ENCODE peak calls at places on chromosomes 4 and X, in ten cellular contexts. One of them, this sample, is unnamed.
A peak's percentile ranks its signal among the peaks of the same experiment; 100 is the strongest.

GRCh38 chrX:119990995-119991787 is 47.6 kb upstream of the NKAP start:
- DNase-seq in adrenal gland: no peak
- DNase-seq in heart right ventricle: no peak
- DNase-seq in CD4-positive, alpha-beta T cell: no peak
- DNase-seq in thyroid gland: no peak
- DNase-seq in brain microvascular endothelial cell: no peak
- DNase-seq in pancreas: peak; percentile 34
- DNase-seq in lower lobe of right lung: peak; percentile 47
- DNase-seq in ovary: no peak
- DNase-seq in stomach: no peak
- DNase-seq in this sample: no peak

GRCh38 chr4:54296548-54297203 is 67.6 kb downstream of the PDGFRA start:
- DNase-seq in heart right ventricle: no peak
- DNase-seq in CD4-positive, alpha-beta T cell: no peak
- DNase-seq in stomach: no peak
- DNase-seq in adrenal gland: no peak
- DNase-seq in lower lobe of right lung: no peak
- DNase-seq in ovary: no peak
- DNase-seq in pancreas: no peak
- DNase-seq in brain microvascular endothelial cell: no peak
- DNase-seq in thyroid gland: no peak
- DNase-seq in this sample: no peak

GRCh38 chrX:37371578-37371981 is 22.4 kb downstream of the PRRG1 start:
- DNase-seq in ovary: no peak
- DNase-seq in pancreas: no peak
- DNase-seq in brain microvascular endothelial cell: no peak
- DNase-seq in adrenal gland: no peak
- DNase-seq in stomach: no peak
- DNase-seq in heart right ventricle: peak; percentile 4
- DNase-seq in thyroid gland: no peak
- DNase-seq in CD4-positive, alpha-beta T cell: no peak
- DNase-seq in lower lobe of right lung: no peak
- DNase-seq in this sample: no peak

GRCh38 chr4:176817222-176817621 is 24.5 kb upstream of the VEGFC start:
- DNase-seq in ovary: no peak
- DNase-seq in brain microvascular endothelial cell: no peak
- DNase-seq in stomach: no peak
- DNase-seq in CD4-positive, alpha-beta T cell: no peak
- DNase-seq in heart right ventricle: no peak
- DNase-seq in pancreas: no peak
- DNase-seq in thyroid gland: no peak
- DNase-seq in lower lobe of right lung: no peak
- DNase-seq in adrenal gland: no peak
- DNase-seq in this sample: no peak

GRCh38 chr4:89284828-89285227 is 22.8 kb downstream of the GPRIN3 start:
- DNase-seq in thyroid gland: no peak
- DNase-seq in pancreas: no peak
- DNase-seq in heart right ventricle: no peak
- DNase-seq in stomach: no peak
- DNase-seq in adrenal gland: no peak
- DNase-seq in brain microvascular endothelial cell: no peak
- DNase-seq in ovary: no peak
- DNase-seq in CD4-positive, alpha-beta T cell: no peak
- DNase-seq in lower lobe of right lung: peak; percentile 44
- DNase-seq in this sample: no peak

GRCh38 chr4:6829077-6829476 is 46.5 kb downstream of the KIAA0232 start:
- DNase-seq in lower lobe of right lung: no peak
- DNase-seq in adrenal gland: no peak
- DNase-seq in stomach: no peak
- DNase-seq in thyroid gland: no peak
- DNase-seq in ovary: no peak
- DNase-seq in heart right ventricle: no peak
- DNase-seq in CD4-positive, alpha-beta T cell: no peak
- DNase-seq in brain microvascular endothelial cell: no peak
- DNase-seq in pancreas: no peak
- DNase-seq in this sample: no peak

GRCh38 chr4:99979872-99980271 is 29.8 kb upstream of the H2AZ1 start:
- DNase-seq in adrenal gland: no peak
- DNase-seq in thyroid gland: no peak
- DNase-seq in lower lobe of right lung: no peak
- DNase-seq in pancreas: no peak
- DNase-seq in heart right ventricle: no peak
- DNase-seq in CD4-positive, alpha-beta T cell: no peak
- DNase-seq in stomach: no peak
- DNase-seq in brain microvascular endothelial cell: no peak
- DNase-seq in ovary: no peak
- DNase-seq in this sample: no peak

GRCh38 chr4:6688879-6689505 is 4.7 kb upstream of the S100P start:
- DNase-seq in heart right ventricle: no peak
- DNase-seq in ovary: peak; percentile 64
- DNase-seq in CD4-positive, alpha-beta T cell: peak; percentile 68
- DNase-seq in lower lobe of right lung: no peak
- DNase-seq in pancreas: no peak
- DNase-seq in thyroid gland: no peak
- DNase-seq in brain microvascular endothelial cell: peak; percentile 96
- DNase-seq in adrenal gland: peak; percentile 42
- DNase-seq in stomach: peak; percentile 76
- DNase-seq in this sample: no peak

GRCh38 chrX:103343105-103343504 is 13.1 kb downstream of the TCEAL7 start:
- DNase-seq in lower lobe of right lung: no peak
- DNase-seq in adrenal gland: peak; percentile 45
- DNase-seq in thyroid gland: peak; percentile 55
- DNase-seq in brain microvascular endothelial cell: peak; percentile 42
- DNase-seq in stomach: peak; percentile 43
- DNase-seq in CD4-positive, alpha-beta T cell: peak; percentile 5
- DNase-seq in pancreas: no peak
- DNase-seq in heart right ventricle: peak; percentile 35
- DNase-seq in ovary: peak; percentile 41
- DNase-seq in this sample: no peak

DNA sequence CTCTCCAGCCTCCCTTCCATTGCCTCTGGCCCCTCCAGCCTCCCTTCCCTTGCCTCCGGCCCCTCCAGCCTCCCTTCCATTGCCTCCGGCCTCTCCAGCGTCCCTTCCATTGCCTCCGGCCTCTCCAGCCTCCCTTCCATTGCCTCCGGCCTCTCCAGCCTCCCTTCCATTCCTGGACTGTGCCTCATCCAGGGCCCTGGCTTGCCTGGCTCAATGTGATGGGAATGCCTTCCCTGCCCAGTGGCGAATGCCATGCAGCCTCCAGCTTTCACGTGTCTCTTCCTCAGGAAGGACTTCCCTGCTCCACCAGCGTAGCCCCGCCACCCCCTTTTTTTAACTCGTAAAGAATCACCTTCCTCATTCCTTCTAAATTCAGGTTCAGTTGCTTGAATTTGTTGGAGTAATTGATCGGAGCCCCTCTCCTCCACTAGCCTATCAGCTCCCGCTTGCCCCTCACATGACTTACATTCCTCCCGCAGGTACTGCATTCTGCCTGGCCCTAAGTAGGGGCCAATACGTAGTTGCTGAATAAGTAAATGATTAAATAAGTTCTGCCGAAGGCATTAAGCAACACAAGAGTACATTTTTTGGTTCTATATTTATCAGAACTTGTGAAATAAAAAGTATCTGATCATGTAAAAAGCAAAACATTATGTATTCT is 30.3 kb downstream of the SORBS2 start:
- DNase-seq in thyroid gland: no peak
- DNase-seq in brain microvascular endothelial cell: no peak
- DNase-seq in ovary: no peak
- DNase-seq in CD4-positive, alpha-beta T cell: no peak
- DNase-seq in heart right ventricle: no peak
- DNase-seq in adrenal gland: no peak
- DNase-seq in stomach: no peak
- DNase-seq in lower lobe of right lung: no peak
- DNase-seq in pancreas: no peak
- DNase-seq in this sample: no peak
- H3K27ac ChIP-seq in thyroid gland: no peak overlapping the region
- H3K27ac ChIP-seq in brain microvascular endothelial cell: no peak overlapping the region
- H3K27ac ChIP-seq in ovary: no peak overlapping the region
- H3K27ac ChIP-seq in CD4-positive, alpha-beta T cell: no peak overlapping the region
- H3K27ac ChIP-seq in heart right ventricle: peak overlapping the region; percentile 25
- H3K27ac ChIP-seq in adrenal gland: no peak overlapping the region
- H3K27ac ChIP-seq in stomach: peak overlapping the region; percentile 58
- H3K27ac ChIP-seq in lower lobe of right lung: no peak overlapping the region
- H3K27ac ChIP-seq in pancreas: peak overlapping the region; percentile 27
- H3K27ac ChIP-seq in this sample: no peak overlapping the region

GRCh38 chr4:94486372-94486801 is 34.6 kb downstream of the PDLIM5 start:
- DNase-seq in brain microvascular endothelial cell: no peak
- DNase-seq in CD4-positive, alpha-beta T cell: no peak
- DNase-seq in thyroid gland: no peak
- DNase-seq in ovary: no peak
- DNase-seq in pancreas: no peak
- DNase-seq in stomach: peak; percentile 77
- DNase-seq in heart right ventricle: no peak
- DNase-seq in adrenal gland: no peak
- DNase-seq in lower lobe of right lung: no peak
- DNase-seq in this sample: no peak
- H3K27ac ChIP-seq in brain microvascular endothelial cell: peak overlapping the region; percentile 5
- H3K27ac ChIP-seq in CD4-positive, alpha-beta T cell: no peak overlapping the region
- H3K27ac ChIP-seq in thyroid gland: no peak overlapping the region
- H3K27ac ChIP-seq in ovary: no peak overlapping the region
- H3K27ac ChIP-seq in pancreas: no peak overlapping the region
- H3K27ac ChIP-seq in stomach: no peak overlapping the region
- H3K27ac ChIP-seq in heart right ventricle: no peak overlapping the region
- H3K27ac ChIP-seq in adrenal gland: no peak overlapping the region
- H3K27ac ChIP-seq in lower lobe of right lung: no peak overlapping the region
- H3K27ac ChIP-seq in this sample: no peak overlapping the region

GRCh38 chr4:143306788-143307187 is 29.9 kb upstream of the GAB1 start:
- DNase-seq in CD4-positive, alpha-beta T cell: no peak
- DNase-seq in thyroid gland: no peak
- DNase-seq in pancreas: no peak
- DNase-seq in adrenal gland: no peak
- DNase-seq in stomach: no peak
- DNase-seq in ovary: no peak
- DNase-seq in lower lobe of right lung: no peak
- DNase-seq in brain microvascular endothelial cell: no peak
- DNase-seq in heart right ventricle: no peak
- DNase-seq in this sample: no peak
- H3K27ac ChIP-seq in CD4-positive, alpha-beta T cell: no peak overlapping the region
- H3K27ac ChIP-seq in thyroid gland: no peak overlapping the region
- H3K27ac ChIP-seq in pancreas: no peak overlapping the region
- H3K27ac ChIP-seq in adrenal gland: no peak overlapping the region
- H3K27ac ChIP-seq in stomach: no peak overlapping the region
- H3K27ac ChIP-seq in ovary: no peak overlapping the region
- H3K27ac ChIP-seq in lower lobe of right lung: no peak overlapping the region
- H3K27ac ChIP-seq in brain microvascular endothelial cell: no peak overlapping the region
- H3K27ac ChIP-seq in heart right ventricle: no peak overlapping the region
- H3K27ac ChIP-seq in this sample: no peak overlapping the region

GRCh38 chr4:182716207-182716606 is 201.0 kb downstream of the DCTD start:
- DNase-seq in pancreas: no peak
- DNase-seq in lower lobe of right lung: no peak
- DNase-seq in adrenal gland: no peak
- DNase-seq in thyroid gland: no peak
- DNase-seq in ovary: no peak
- DNase-seq in brain microvascular endothelial cell: no peak
- DNase-seq in stomach: no peak
- DNase-seq in CD4-positive, alpha-beta T cell: no peak
- DNase-seq in heart right ventricle: no peak
- DNase-seq in this sample: no peak

GRCh38 chr4:182717788-182718583 is 199.2 kb downstream of the DCTD start:
- DNase-seq in ovary: no peak
- DNase-seq in pancreas: no peak
- DNase-seq in stomach: no peak
- DNase-seq in thyroid gland: no peak
- DNase-seq in lower lobe of right lung: no peak
- DNase-seq in adrenal gland: no peak
- DNase-seq in heart right ventricle: no peak
- DNase-seq in brain microvascular endothelial cell: no peak
- DNase-seq in CD4-positive, alpha-beta T cell: no peak
- DNase-seq in this sample: no peak

GRCh38 chr4:182711211-182711610 is 206.0 kb downstream of the DCTD start:
- DNase-seq in thyroid gland: no peak
- DNase-seq in pancreas: no peak
- DNase-seq in heart right ventricle: no peak
- DNase-seq in ovary: no peak
- DNase-seq in brain microvascular endothelial cell: no peak
- DNase-seq in stomach: no peak
- DNase-seq in lower lobe of right lung: no peak
- DNase-seq in adrenal gland: no peak
- DNase-seq in CD4-positive, alpha-beta T cell: no peak
- DNase-seq in this sample: no peak

GRCh38 chr4:182715548-182715947 is 201.6 kb downstream of the DCTD start:
- DNase-seq in thyroid gland: no peak
- DNase-seq in lower lobe of right lung: no peak
- DNase-seq in brain microvascular endothelial cell: no peak
- DNase-seq in stomach: no peak
- DNase-seq in CD4-positive, alpha-beta T cell: no peak
- DNase-seq in pancreas: no peak
- DNase-seq in heart right ventricle: no peak
- DNase-seq in ovary: no peak
- DNase-seq in adrenal gland: no peak
- DNase-seq in this sample: no peak
- H3K27ac ChIP-seq in thyroid gland: no peak overlapping the region
- H3K27ac ChIP-seq in lower lobe of right lung: no peak overlapping the region
- H3K27ac ChIP-seq in brain microvascular endothelial cell: no peak overlapping the region
- H3K27ac ChIP-seq in stomach: no peak overlapping the region
- H3K27ac ChIP-seq in CD4-positive, alpha-beta T cell: no peak overlapping the region
- H3K27ac ChIP-seq in pancreas: no peak overlapping the region
- H3K27ac ChIP-seq in heart right ventricle: no peak overlapping the region
- H3K27ac ChIP-seq in ovary: no peak overlapping the region
- H3K27ac ChIP-seq in adrenal gland: no peak overlapping the region
- H3K27ac ChIP-seq in this sample: no peak overlapping the region

GRCh38 chrX:85004255-85004654 is 578 bp downstream of the APOOL start:
- DNase-seq in ovary: no peak
- DNase-seq in lower lobe of right lung: no peak
- DNase-seq in brain microvascular endothelial cell: peak; percentile 2
- DNase-seq in adrenal gland: no peak
- DNase-seq in thyroid gland: no peak
- DNase-seq in heart right ventricle: no peak
- DNase-seq in stomach: no peak
- DNase-seq in pancreas: no peak
- DNase-seq in CD4-positive, alpha-beta T cell: no peak
- DNase-seq in this sample: no peak
- H3K27ac ChIP-seq in ovary: no peak overlapping the region
- H3K27ac ChIP-seq in lower lobe of right lung: peak overlapping the region; percentile 73
- H3K27ac ChIP-seq in brain microvascular endothelial cell: peak overlapping the region; percentile 11
- H3K27ac ChIP-seq in adrenal gland: peak overlapping the region; percentile 50
- H3K27ac ChIP-seq in thyroid gland: no peak overlapping the region
- H3K27ac ChIP-seq in heart right ventricle: peak overlapping the region; percentile 76
- H3K27ac ChIP-seq in stomach: peak overlapping the region; percentile 73
- H3K27ac ChIP-seq in pancreas: peak overlapping the region; percentile 68
- H3K27ac ChIP-seq in CD4-positive, alpha-beta T cell: no peak overlapping the region
- H3K27ac ChIP-seq in this sample: no peak overlapping the region

GRCh38 chrX:12867746-12868145 is 874 bp downstream of the TLR7 start:
- DNase-seq in ovary: no peak
- DNase-seq in adrenal gland: no peak
- DNase-seq in stomach: no peak
- DNase-seq in heart right ventricle: no peak
- DNase-seq in CD4-positive, alpha-beta T cell: no peak
- DNase-seq in thyroid gland: no peak
- DNase-seq in lower lobe of right lung: no peak
- DNase-seq in brain microvascular endothelial cell: no peak
- DNase-seq in pancreas: no peak
- DNase-seq in this sample: no peak
- H3K27ac ChIP-seq in ovary: no peak overlapping the region
- H3K27ac ChIP-seq in adrenal gland: no peak overlapping the region
- H3K27ac ChIP-seq in stomach: no peak overlapping the region
- H3K27ac ChIP-seq in heart right ventricle: no peak overlapping the region
- H3K27ac ChIP-seq in CD4-positive, alpha-beta T cell: no peak overlapping the region
- H3K27ac ChIP-seq in thyroid gland: no peak overlapping the region
- H3K27ac ChIP-seq in lower lobe of right lung: peak overlapping the region; percentile 24
- H3K27ac ChIP-seq in brain microvascular endothelial cell: no peak overlapping the region
- H3K27ac ChIP-seq in pancreas: no peak overlapping the region
- H3K27ac ChIP-seq in this sample: no peak overlapping the region

This sample was measured in caudate nucleus.